ENCODE peak calls at places on chromosomes 3 and 15, in four cellular contexts. One of them, this sample, is unnamed.

GRCh38 chr15:45539680-45540079 is 17.1 kb upstream of the SLC30A4 start:
- DNase-seq in substantia nigra: no peak
- DNase-seq in T-cell: no peak
- DNase-seq in stimulated activated CD4-positive, alpha-beta T cell treated with anti-CD3 and anti-CD28 coated beads, Interleukin-4, amount 100 ng/mL, for 48 hours: no peak
- DNase-seq in this sample: no peak

GRCh38 chr15:57183041-57183440 is 193.3 kb upstream of the CGNL1 start:
- DNase-seq in substantia nigra: no peak
- DNase-seq in T-cell: no peak
- DNase-seq in stimulated activated CD4-positive, alpha-beta T cell treated with anti-CD3 and anti-CD28 coated beads, Interleukin-4, amount 100 ng/mL, for 48 hours: no peak
- DNase-seq in this sample: no peak

GRCh38 chr3:28050895-28051294 is 190.5 kb upstream of the CMC1 start:
- DNase-seq in substantia nigra: no peak
- DNase-seq in T-cell: no peak
- DNase-seq in stimulated activated CD4-positive, alpha-beta T cell treated with anti-CD3 and anti-CD28 coated beads, Interleukin-4, amount 100 ng/mL, for 48 hours: peak
- DNase-seq in this sample: no peak

GRCh38 chr3:59839283-59839682 is 789.5 kb upstream of the CFAP20DC start:
- DNase-seq in substantia nigra: no peak
- DNase-seq in T-cell: no peak
- DNase-seq in stimulated activated CD4-positive, alpha-beta T cell treated with anti-CD3 and anti-CD28 coated beads, Interleukin-4, amount 100 ng/mL, for 48 hours: no peak
- DNase-seq in this sample: no peak

GRCh38 chr3:49158792-49159191 is 7.3 kb downstream of the CCDC71 start:
- DNase-seq in substantia nigra: no peak
- DNase-seq in T-cell: no peak
- DNase-seq in stimulated activated CD4-positive, alpha-beta T cell treated with anti-CD3 and anti-CD28 coated beads, Interleukin-4, amount 100 ng/mL, for 48 hours: no peak
- DNase-seq in this sample: no peak

GRCh38 chr3:104596551-104596950 is 770.2 kb upstream of the ALCAM start:
- DNase-seq in substantia nigra: no peak
- DNase-seq in T-cell: no peak
- DNase-seq in stimulated activated CD4-positive, alpha-beta T cell treated with anti-CD3 and anti-CD28 coated beads, Interleukin-4, amount 100 ng/mL, for 48 hours: no peak
- DNase-seq in this sample: no peak

GRCh38 chr15:76337047-76337738 is 620 bp downstream of the ISL2 start:
- DNase-seq in substantia nigra: no peak
- DNase-seq in T-cell: no peak
- DNase-seq in stimulated activated CD4-positive, alpha-beta T cell treated with anti-CD3 and anti-CD28 coated beads, Interleukin-4, amount 100 ng/mL, for 48 hours: no peak
- DNase-seq in this sample: no peak

GRCh38 chr3:112042842-112043280 is 8.3 kb downstream of the TMPRSS7 start:
- DNase-seq in substantia nigra: no peak
- DNase-seq in T-cell: no peak
- DNase-seq in stimulated activated CD4-positive, alpha-beta T cell treated with anti-CD3 and anti-CD28 coated beads, Interleukin-4, amount 100 ng/mL, for 48 hours: no peak
- DNase-seq in this sample: no peak

GRCh38 chr3:66490214-66490613 is 10.6 kb downstream of the LRIG1 start:
- DNase-seq in substantia nigra: no peak
- DNase-seq in T-cell: no peak
- DNase-seq in stimulated activated CD4-positive, alpha-beta T cell treated with anti-CD3 and anti-CD28 coated beads, Interleukin-4, amount 100 ng/mL, for 48 hours: no peak
- DNase-seq in this sample: no peak

GRCh38 chr3:119469378-119470189 is 821 bp downstream of the POGLUT1 start:
- DNase-seq in substantia nigra: no peak
- DNase-seq in T-cell: no peak
- DNase-seq in stimulated activated CD4-positive, alpha-beta T cell treated with anti-CD3 and anti-CD28 coated beads, Interleukin-4, amount 100 ng/mL, for 48 hours: no peak
- DNase-seq in this sample: peak

GRCh38 chr15:59691194-59691805 is 2.2 kb upstream of the BNIP2 start:
- DNase-seq in substantia nigra: no peak
- DNase-seq in T-cell: peak
- DNase-seq in stimulated activated CD4-positive, alpha-beta T cell treated with anti-CD3 and anti-CD28 coated beads, Interleukin-4, amount 100 ng/mL, for 48 hours: peak
- DNase-seq in this sample: peak

GRCh38 chr3:29721789-29722188 is 440.9 kb downstream of the RBMS3 start:
- DNase-seq in substantia nigra: no peak
- DNase-seq in T-cell: no peak
- DNase-seq in stimulated activated CD4-positive, alpha-beta T cell treated with anti-CD3 and anti-CD28 coated beads, Interleukin-4, amount 100 ng/mL, for 48 hours: no peak
- DNase-seq in this sample: no peak

GRCh38 chr15:68228143-68228970 is 1.2 kb downstream of the CLN6 start:
- DNase-seq in substantia nigra: no peak
- DNase-seq in T-cell: no peak
- DNase-seq in stimulated activated CD4-positive, alpha-beta T cell treated with anti-CD3 and anti-CD28 coated beads, Interleukin-4, amount 100 ng/mL, for 48 hours: no peak
- DNase-seq in this sample: no peak

GRCh38 chr3:102182162-102182561 is 252.7 kb upstream of the ZPLD1 start:
- DNase-seq in substantia nigra: no peak
- DNase-seq in T-cell: no peak
- DNase-seq in stimulated activated CD4-positive, alpha-beta T cell treated with anti-CD3 and anti-CD28 coated beads, Interleukin-4, amount 100 ng/mL, for 48 hours: no peak
- DNase-seq in this sample: no peak

GRCh38 chr15:26661727-26662126 is 111.1 kb downstream of the GABRB3 start:
- DNase-seq in substantia nigra: no peak
- DNase-seq in T-cell: no peak
- DNase-seq in stimulated activated CD4-positive, alpha-beta T cell treated with anti-CD3 and anti-CD28 coated beads, Interleukin-4, amount 100 ng/mL, for 48 hours: no peak
- DNase-seq in this sample: no peak

GRCh38 chr3:11134794-11135193 is 19.5 kb upstream of the HRH1 start:
- DNase-seq in substantia nigra: no peak
- DNase-seq in T-cell: no peak
- DNase-seq in stimulated activated CD4-positive, alpha-beta T cell treated with anti-CD3 and anti-CD28 coated beads, Interleukin-4, amount 100 ng/mL, for 48 hours: no peak
- DNase-seq in this sample: no peak

GRCh38 chr3:19065027-19065426 is 83.3 kb upstream of the KCNH8 start:
- DNase-seq in substantia nigra: no peak
- DNase-seq in T-cell: no peak
- DNase-seq in stimulated activated CD4-positive, alpha-beta T cell treated with anti-CD3 and anti-CD28 coated beads, Interleukin-4, amount 100 ng/mL, for 48 hours: no peak
- DNase-seq in this sample: no peak